ENCODE peak calls at places on chromosome 3, in ten cellular contexts. R is endothelial cell of umbilical vein; O is uterus; H is cardiac muscle cell; G is right cardiac atrium; J is CD4-positive, CD25-positive, alpha-beta regulatory T cell; Z is tibial artery; Q is OCI-LY7; X is A549; F is dorsolateral prefrontal cortex. B is an unnamed sample.

GRCh38 chr3:157488144-157488543 is 15.1 kb downstream of the VEPH1 start:
- DNase-seq in R (peak), O (no peak), H (no peak), G (no peak), J (no peak), Z (no peak), Q (no peak), X (no peak), F (no peak), B (no peak)

GRCh38 chr3:149585401-149585726 is 72.5 kb downstream of the WWTR1 start:
- DNase-seq in R (no peak), O (no peak), H (no peak), G (no peak), J (no peak), Z (no peak), Q (no peak), X (no peak), F (no peak), B (no peak)

GRCh38 chr3:126208182-126208581 is 27.8 kb upstream of the ALDH1L1 start:
- DNase-seq in R (no peak), O (no peak), H (no peak), G (no peak), J (no peak), Z (no peak), Q (no peak), X (no peak), F (no peak), B (no peak)

GRCh38 chr3:31466016-31466415 is 66.7 kb upstream of the STT3B start:
- DNase-seq in R (no peak), O (no peak), H (no peak), G (no peak), J (no peak), Z (no peak), Q (no peak), X (no peak), F (no peak), B (no peak)

GRCh38 chr3:40597441-40597840 is 72.7 kb downstream of the ZNF621 start:
- DNase-seq in R (no peak), O (no peak), H (no peak), G (no peak), J (no peak), Z (no peak), Q (no peak), X (no peak), F (no peak), B (no peak)

GRCh38 chr3:37396731-37397130 is 222.3 kb upstream of the LRRFIP2 start:
- DNase-seq in R (no peak), O (no peak), H (no peak), G (no peak), J (no peak), Z (no peak), Q (no peak), X (no peak), F (no peak), B (no peak)

GRCh38 chr3:86993704-86994103 is 2.8 kb upstream of the VGLL3 start:
- DNase-seq in R (peak), O (no peak), H (no peak), G (no peak), J (no peak), Z (no peak), Q (no peak), X (no peak), F (no peak), B (no peak)

GRCh38 chr3:133938770-133939495 is 43.3 kb upstream of the RAB6B start:
- DNase-seq in R (no peak), O (no peak), H (no peak), G (no peak), J (no peak), Z (peak), Q (no peak), X (no peak), F (peak), B (no peak)

GRCh38 chr3:57911588-57911987 is 96.6 kb upstream of the FLNB start:
- DNase-seq in R (peak), O (no peak), H (no peak), G (no peak), J (no peak), Z (no peak), Q (no peak), X (no peak), F (no peak), B (no peak)

GRCh38 chr3:11764931-11765363 is 81.7 kb downstream of the TAMM41 start:
- DNase-seq in R (peak), O (no peak), H (no peak), G (no peak), J (no peak), Z (no peak), Q (no peak), X (no peak), F (no peak), B (no peak)

GRCh38 chr3:150874666-150875219 is 30.5 kb downstream of the MINDY4B start:
- DNase-seq in R (no peak), O (no peak), H (no peak), G (no peak), J (no peak), Z (no peak), Q (no peak), X (no peak), F (no peak), B (no peak)

GRCh38 chr3:171206283-171206682 is 179.8 kb upstream of the SLC2A2 start:
- DNase-seq in R (peak), O (no peak), H (no peak), G (no peak), J (no peak), Z (no peak), Q (no peak), X (no peak), F (no peak), B (no peak)

GRCh38 chr3:36937492-36937891 is 7.4 kb downstream of the TRANK1 start:
- DNase-seq in R (no peak), O (no peak), H (no peak), G (no peak), J (no peak), Z (no peak), Q (no peak), X (no peak), F (no peak), B (no peak)

GRCh38 chr3:54211097-54211496 is 88.7 kb downstream of the CACNA2D3 start:
- DNase-seq in R (no peak), O (no peak), H (no peak), G (no peak), J (no peak), Z (no peak), Q (no peak), X (no peak), F (no peak), B (no peak)

GRCh38 chr3:78507196-78507984 is 1260.4 kb downstream of the ROBO1 start:
- DNase-seq in R (no peak), O (no peak), H (no peak), G (no peak), J (no peak), Z (no peak), Q (no peak), X (no peak), F (no peak), B (no peak)

GRCh38 chr3:128311441-128311844 is 155.2 kb downstream of the DNAJB8 start:
- DNase-seq in R (no peak), O (no peak), H (peak), G (no peak), J (no peak), Z (no peak), Q (no peak), X (no peak), F (no peak), B (no peak)

GRCh38 chr3:105686324-105686897 is 182.4 kb downstream of the CBLB start:
- DNase-seq in R (peak), O (no peak), H (no peak), G (no peak), J (peak), Z (no peak), Q (peak), X (peak), F (no peak), B (no peak)

GRCh38 chr3:27134165-27134796 is 234.9 kb downstream of the NEK10 start:
- DNase-seq in R (peak), O (peak), H (peak), G (peak), J (peak), Z (peak), Q (peak), X (peak), F (peak), B (peak)

GRCh38 chr3:169138849-169139416 is 524.6 kb downstream of the MECOM start:
- DNase-seq in R (peak), O (no peak), H (no peak), G (no peak), J (no peak), Z (no peak), Q (no peak), X (no peak), F (no peak), B (no peak)

DNA sequence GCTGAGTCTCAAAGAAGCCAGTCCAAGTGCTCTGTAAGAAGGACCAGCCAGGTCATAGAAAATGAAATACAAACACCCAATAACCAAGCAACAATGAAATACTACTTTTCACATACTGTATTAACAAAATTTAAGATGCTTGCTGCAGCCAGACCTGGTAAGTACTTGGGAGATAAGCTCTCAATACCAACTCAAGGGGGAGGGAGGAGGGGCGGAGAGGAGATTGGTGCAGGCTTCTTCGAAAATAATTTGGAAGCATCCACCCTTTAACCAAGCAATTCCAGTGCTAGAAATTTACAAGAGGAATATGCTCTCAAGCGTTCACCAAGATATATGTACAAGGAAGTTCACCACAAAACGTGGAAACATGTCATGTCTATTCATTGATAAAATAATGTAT is 7.6 kb upstream of the LRRC2 start:
- DNase-seq in R (no peak), O (no peak), H (no peak), G (no peak), J (no peak), Z (no peak), Q (no peak), X (no peak), F (no peak), B (no peak)
- H3K27ac ChIP-seq in R (no peak), O (no peak), H (peak), G (no peak), J (no peak), Z (no peak), Q (no peak), X (no peak), F (no peak), B (no peak)

GRCh38 chr3:138009476-138010272 is at the start of gene CLDN18:
- DNase-seq in R (no peak), O (no peak), H (no peak), G (no peak), J (no peak), Z (no peak), Q (no peak), X (no peak), F (no peak), B (no peak)
- H3K27ac ChIP-seq in R (no peak), O (no peak), H (peak), G (no peak), J (no peak), Z (no peak), Q (no peak), X (no peak), F (no peak), B (no peak)

GRCh38 chr3:16811950-16812349 is 72.8 kb upstream of the PLCL2 start:
- DNase-seq in R (no peak), O (no peak), H (no peak), G (no peak), J (no peak), Z (no peak), Q (no peak), X (no peak), F (no peak), B (no peak)

GRCh38 chr3:16816048-16816780 is 68.5 kb upstream of the PLCL2 start:
- DNase-seq in R (no peak), O (no peak), H (no peak), G (no peak), J (no peak), Z (no peak), Q (no peak), X (no peak), F (no peak), B (no peak)

GRCh38 chr3:16810013-16810412 is 74.7 kb upstream of the PLCL2 start:
- DNase-seq in R (no peak), O (no peak), H (no peak), G (no peak), J (no peak), Z (no peak), Q (no peak), X (no peak), F (no peak), B (no peak)

GRCh38 chr3:16810593-16811367 is 74.0 kb upstream of the PLCL2 start:
- DNase-seq in R (no peak), O (no peak), H (no peak), G (no peak), J (no peak), Z (no peak), Q (no peak), X (no peak), F (no peak), B (no peak)

GRCh38 chr3:16813336-16813735 is 71.4 kb upstream of the PLCL2 start:
- DNase-seq in R (no peak), O (no peak), H (no peak), G (no peak), J (no peak), Z (no peak), Q (no peak), X (no peak), F (no peak), B (no peak)
- H3K27ac ChIP-seq in R (no peak), O (no peak), H (no peak), G (no peak), J (no peak), Z (no peak), Q (no peak), X (no peak), F (no peak), B (no peak)

GRCh38 chr3:159853506-159853864 is 135.2 kb upstream of the IL12A start:
- DNase-seq in R (no peak), O (no peak), H (no peak), G (no peak), J (no peak), Z (no peak), Q (no peak), X (no peak), F (no peak), B (no peak)
- H3K27ac ChIP-seq in R (peak), O (peak), H (peak), G (no peak), J (no peak), Z (peak), Q (no peak), X (peak), F (peak), B (peak)

DNA sequence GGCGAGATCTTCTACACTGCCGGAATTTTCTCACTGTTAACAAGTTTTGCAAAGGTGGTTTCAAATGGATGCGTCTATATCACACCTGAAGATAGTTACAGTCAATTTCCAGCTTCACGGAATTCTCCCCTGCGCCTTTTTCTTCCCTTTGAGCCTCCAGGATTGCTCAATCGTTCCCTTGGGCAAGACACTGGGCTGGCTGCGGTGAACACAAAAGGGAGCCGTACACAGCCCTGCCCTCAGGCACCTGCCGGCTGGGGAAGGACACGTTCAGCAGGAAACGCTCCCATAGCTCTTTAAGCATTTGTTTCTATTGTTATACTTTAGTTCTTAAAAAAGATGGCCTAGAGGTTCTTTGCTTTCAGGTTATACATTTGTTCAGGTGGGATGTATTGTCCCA is 85.7 kb downstream of the C3orf70 start:
- DNase-seq in R (no peak), O (no peak), H (no peak), G (no peak), J (no peak), Z (no peak), Q (no peak), X (no peak), F (no peak), B (no peak)
- H3K27ac ChIP-seq in R (no peak), O (no peak), H (no peak), G (no peak), J (no peak), Z (no peak), Q (no peak), X (no peak), F (no peak), B (no peak)

DNA sequence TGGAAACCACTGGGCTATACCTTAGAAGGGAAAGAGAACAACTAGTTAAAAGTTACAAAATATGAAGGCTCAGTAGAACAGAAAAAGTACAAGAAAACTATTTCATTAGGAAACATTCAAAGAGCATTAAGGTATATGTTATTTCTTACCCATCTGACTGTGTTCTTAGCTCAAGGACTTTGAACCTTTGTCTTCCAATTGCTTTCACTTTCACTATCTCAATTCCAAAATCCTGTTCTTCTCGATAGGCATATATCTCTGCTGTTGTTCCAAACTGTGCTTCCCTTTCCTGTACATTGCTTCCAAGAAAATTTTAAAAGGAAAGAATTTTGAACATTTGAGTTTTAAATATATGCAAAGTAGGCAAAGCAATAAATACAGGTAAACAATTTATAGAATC is 6.9 kb downstream of the CRBN start:
- DNase-seq in R (peak), O (no peak), H (no peak), G (no peak), J (peak), Z (no peak), Q (no peak), X (no peak), F (no peak), B (no peak)
- H3K27ac ChIP-seq in R (peak), O (no peak), H (no peak), G (no peak), J (peak), Z (no peak), Q (no peak), X (no peak), F (peak), B (no peak)